ENCODE peak calls at places on chromosomes 3 and 15, in eight cellular contexts. One of them, this sample, is unnamed.

GRCh38 chr15:70252056-70252935 is 154.6 kb upstream of the TLE3 start:
- DNase-seq in GM10248: no peak
- DNase-seq in left colon: no peak
- DNase-seq in naive thymus-derived CD8-positive, alpha-beta T cell: no peak
- DNase-seq in AG09309: no peak
- DNase-seq in DMS 273 treated with DMSO at 0.1 percent for 48 hours: no peak
- DNase-seq in stimulated activated effector memory CD8-positive, alpha-beta T cell treated with anti-CD3 and anti-CD28 coated beads, Interleukin-12 subunit alpha, Interleukin-12 subunit beta, amount 100 ng/mL, for 72 hours: no peak
- DNase-seq in epithelial cell of prostate: no peak
- DNase-seq in this sample: peak

GRCh38 chr15:78148392-78149067 is 632 bp upstream of the IDH3A start:
- DNase-seq in stimulated activated effector memory CD8-positive, alpha-beta T cell treated with anti-CD3 and anti-CD28 coated beads, Interleukin-12 subunit alpha, Interleukin-12 subunit beta, amount 100 ng/mL, for 72 hours: no peak
- DNase-seq in DMS 273 treated with DMSO at 0.1 percent for 48 hours: no peak
- DNase-seq in AG09309: no peak
- DNase-seq in epithelial cell of prostate: no peak
- DNase-seq in left colon: no peak
- DNase-seq in naive thymus-derived CD8-positive, alpha-beta T cell: no peak
- DNase-seq in GM10248: no peak
- DNase-seq in this sample: no peak

GRCh38 chr3:63364495-63364894 is 86.4 kb downstream of the SYNPR start:
- DNase-seq in GM10248: no peak
- DNase-seq in naive thymus-derived CD8-positive, alpha-beta T cell: no peak
- DNase-seq in DMS 273 treated with DMSO at 0.1 percent for 48 hours: no peak
- DNase-seq in stimulated activated effector memory CD8-positive, alpha-beta T cell treated with anti-CD3 and anti-CD28 coated beads, Interleukin-12 subunit alpha, Interleukin-12 subunit beta, amount 100 ng/mL, for 72 hours: no peak
- DNase-seq in epithelial cell of prostate: no peak
- DNase-seq in left colon: no peak
- DNase-seq in AG09309: peak
- DNase-seq in this sample: no peak

GRCh38 chr3:193176690-193177089 is 64.3 kb upstream of the PLAAT1 start:
- DNase-seq in AG09309: no peak
- DNase-seq in left colon: no peak
- DNase-seq in stimulated activated effector memory CD8-positive, alpha-beta T cell treated with anti-CD3 and anti-CD28 coated beads, Interleukin-12 subunit alpha, Interleukin-12 subunit beta, amount 100 ng/mL, for 72 hours: no peak
- DNase-seq in epithelial cell of prostate: no peak
- DNase-seq in DMS 273 treated with DMSO at 0.1 percent for 48 hours: no peak
- DNase-seq in naive thymus-derived CD8-positive, alpha-beta T cell: no peak
- DNase-seq in GM10248: peak
- DNase-seq in this sample: peak

GRCh38 chr15:67024322-67024997 is 40.9 kb upstream of the SMAD3 start:
- DNase-seq in left colon: peak
- DNase-seq in DMS 273 treated with DMSO at 0.1 percent for 48 hours: no peak
- DNase-seq in stimulated activated effector memory CD8-positive, alpha-beta T cell treated with anti-CD3 and anti-CD28 coated beads, Interleukin-12 subunit alpha, Interleukin-12 subunit beta, amount 100 ng/mL, for 72 hours: no peak
- DNase-seq in GM10248: no peak
- DNase-seq in epithelial cell of prostate: peak
- DNase-seq in naive thymus-derived CD8-positive, alpha-beta T cell: no peak
- DNase-seq in AG09309: peak
- DNase-seq in this sample: no peak

GRCh38 chr15:38748710-38749109 is 184.1 kb upstream of the RASGRP1 start:
- DNase-seq in DMS 273 treated with DMSO at 0.1 percent for 48 hours: no peak
- DNase-seq in naive thymus-derived CD8-positive, alpha-beta T cell: no peak
- DNase-seq in left colon: no peak
- DNase-seq in GM10248: no peak
- DNase-seq in AG09309: no peak
- DNase-seq in stimulated activated effector memory CD8-positive, alpha-beta T cell treated with anti-CD3 and anti-CD28 coated beads, Interleukin-12 subunit alpha, Interleukin-12 subunit beta, amount 100 ng/mL, for 72 hours: no peak
- DNase-seq in epithelial cell of prostate: peak
- DNase-seq in this sample: no peak

GRCh38 chr3:12893247-12893646 is 51.9 kb upstream of the RPL32 start:
- DNase-seq in GM10248: no peak
- DNase-seq in epithelial cell of prostate: no peak
- DNase-seq in left colon: no peak
- DNase-seq in naive thymus-derived CD8-positive, alpha-beta T cell: no peak
- DNase-seq in AG09309: no peak
- DNase-seq in stimulated activated effector memory CD8-positive, alpha-beta T cell treated with anti-CD3 and anti-CD28 coated beads, Interleukin-12 subunit alpha, Interleukin-12 subunit beta, amount 100 ng/mL, for 72 hours: no peak
- DNase-seq in DMS 273 treated with DMSO at 0.1 percent for 48 hours: no peak
- DNase-seq in this sample: no peak

GRCh38 chr15:57153140-57153539 is 223.2 kb upstream of the CGNL1 start:
- DNase-seq in stimulated activated effector memory CD8-positive, alpha-beta T cell treated with anti-CD3 and anti-CD28 coated beads, Interleukin-12 subunit alpha, Interleukin-12 subunit beta, amount 100 ng/mL, for 72 hours: no peak
- DNase-seq in DMS 273 treated with DMSO at 0.1 percent for 48 hours: no peak
- DNase-seq in GM10248: no peak
- DNase-seq in epithelial cell of prostate: no peak
- DNase-seq in AG09309: no peak
- DNase-seq in left colon: no peak
- DNase-seq in naive thymus-derived CD8-positive, alpha-beta T cell: no peak
- DNase-seq in this sample: no peak

GRCh38 chr3:127827808-127828207 is 5.5 kb upstream of the MGLL start:
- DNase-seq in stimulated activated effector memory CD8-positive, alpha-beta T cell treated with anti-CD3 and anti-CD28 coated beads, Interleukin-12 subunit alpha, Interleukin-12 subunit beta, amount 100 ng/mL, for 72 hours: no peak
- DNase-seq in epithelial cell of prostate: no peak
- DNase-seq in naive thymus-derived CD8-positive, alpha-beta T cell: no peak
- DNase-seq in AG09309: no peak
- DNase-seq in DMS 273 treated with DMSO at 0.1 percent for 48 hours: no peak
- DNase-seq in left colon: no peak
- DNase-seq in GM10248: no peak
- DNase-seq in this sample: no peak

GRCh38 chr15:80246425-80246894 is 5.6 kb downstream of the CTXND1 start:
- DNase-seq in epithelial cell of prostate: no peak
- DNase-seq in naive thymus-derived CD8-positive, alpha-beta T cell: no peak
- DNase-seq in left colon: no peak
- DNase-seq in GM10248: no peak
- DNase-seq in stimulated activated effector memory CD8-positive, alpha-beta T cell treated with anti-CD3 and anti-CD28 coated beads, Interleukin-12 subunit alpha, Interleukin-12 subunit beta, amount 100 ng/mL, for 72 hours: no peak
- DNase-seq in DMS 273 treated with DMSO at 0.1 percent for 48 hours: no peak
- DNase-seq in AG09309: no peak
- DNase-seq in this sample: no peak

GRCh38 chr15:96324900-96325299 is 5.6 kb upstream of the NR2F2 start:
- DNase-seq in left colon: no peak
- DNase-seq in naive thymus-derived CD8-positive, alpha-beta T cell: no peak
- DNase-seq in AG09309: no peak
- DNase-seq in epithelial cell of prostate: no peak
- DNase-seq in DMS 273 treated with DMSO at 0.1 percent for 48 hours: no peak
- DNase-seq in stimulated activated effector memory CD8-positive, alpha-beta T cell treated with anti-CD3 and anti-CD28 coated beads, Interleukin-12 subunit alpha, Interleukin-12 subunit beta, amount 100 ng/mL, for 72 hours: no peak
- DNase-seq in GM10248: no peak
- DNase-seq in this sample: no peak

GRCh38 chr3:130820976-130821375 is 72.9 kb upstream of the ATP2C1 start:
- DNase-seq in DMS 273 treated with DMSO at 0.1 percent for 48 hours: no peak
- DNase-seq in left colon: no peak
- DNase-seq in epithelial cell of prostate: peak
- DNase-seq in GM10248: no peak
- DNase-seq in AG09309: peak
- DNase-seq in stimulated activated effector memory CD8-positive, alpha-beta T cell treated with anti-CD3 and anti-CD28 coated beads, Interleukin-12 subunit alpha, Interleukin-12 subunit beta, amount 100 ng/mL, for 72 hours: no peak
- DNase-seq in naive thymus-derived CD8-positive, alpha-beta T cell: no peak
- DNase-seq in this sample: no peak

GRCh38 chr15:66085128-66085527 is 168.4 kb downstream of the MEGF11 start:
- DNase-seq in epithelial cell of prostate: no peak
- DNase-seq in left colon: no peak
- DNase-seq in stimulated activated effector memory CD8-positive, alpha-beta T cell treated with anti-CD3 and anti-CD28 coated beads, Interleukin-12 subunit alpha, Interleukin-12 subunit beta, amount 100 ng/mL, for 72 hours: no peak
- DNase-seq in DMS 273 treated with DMSO at 0.1 percent for 48 hours: no peak
- DNase-seq in naive thymus-derived CD8-positive, alpha-beta T cell: no peak
- DNase-seq in AG09309: no peak
- DNase-seq in GM10248: no peak
- DNase-seq in this sample: no peak

GRCh38 chr3:126472277-126473006 is 3.2 kb downstream of the ZXDC start:
- DNase-seq in left colon: peak
- DNase-seq in DMS 273 treated with DMSO at 0.1 percent for 48 hours: peak
- DNase-seq in AG09309: peak
- DNase-seq in stimulated activated effector memory CD8-positive, alpha-beta T cell treated with anti-CD3 and anti-CD28 coated beads, Interleukin-12 subunit alpha, Interleukin-12 subunit beta, amount 100 ng/mL, for 72 hours: no peak
- DNase-seq in epithelial cell of prostate: peak
- DNase-seq in naive thymus-derived CD8-positive, alpha-beta T cell: no peak
- DNase-seq in GM10248: no peak
- DNase-seq in this sample: peak

GRCh38 chr3:122577409-122578028 is at the start of gene PARP15:
- DNase-seq in GM10248: peak
- DNase-seq in AG09309: no peak
- DNase-seq in epithelial cell of prostate: no peak
- DNase-seq in left colon: peak
- DNase-seq in stimulated activated effector memory CD8-positive, alpha-beta T cell treated with anti-CD3 and anti-CD28 coated beads, Interleukin-12 subunit alpha, Interleukin-12 subunit beta, amount 100 ng/mL, for 72 hours: peak
- DNase-seq in naive thymus-derived CD8-positive, alpha-beta T cell: peak
- DNase-seq in DMS 273 treated with DMSO at 0.1 percent for 48 hours: no peak
- DNase-seq in this sample: no peak

GRCh38 chr3:150248865-150249360 is 159.2 kb upstream of the TSC22D2 start:
- DNase-seq in GM10248: no peak
- DNase-seq in stimulated activated effector memory CD8-positive, alpha-beta T cell treated with anti-CD3 and anti-CD28 coated beads, Interleukin-12 subunit alpha, Interleukin-12 subunit beta, amount 100 ng/mL, for 72 hours: no peak
- DNase-seq in AG09309: no peak
- DNase-seq in left colon: no peak
- DNase-seq in naive thymus-derived CD8-positive, alpha-beta T cell: no peak
- DNase-seq in DMS 273 treated with DMSO at 0.1 percent for 48 hours: no peak
- DNase-seq in epithelial cell of prostate: no peak
- DNase-seq in this sample: peak

GRCh38 chr3:99693636-99694035 is 55.2 kb downstream of the COL8A1 start:
- DNase-seq in epithelial cell of prostate: no peak
- DNase-seq in naive thymus-derived CD8-positive, alpha-beta T cell: no peak
- DNase-seq in stimulated activated effector memory CD8-positive, alpha-beta T cell treated with anti-CD3 and anti-CD28 coated beads, Interleukin-12 subunit alpha, Interleukin-12 subunit beta, amount 100 ng/mL, for 72 hours: no peak
- DNase-seq in left colon: no peak
- DNase-seq in DMS 273 treated with DMSO at 0.1 percent for 48 hours: no peak
- DNase-seq in AG09309: no peak
- DNase-seq in GM10248: no peak
- DNase-seq in this sample: no peak

GRCh38 chr3:77412591-77412990 is 372.7 kb downstream of the ROBO2 start:
- DNase-seq in stimulated activated effector memory CD8-positive, alpha-beta T cell treated with anti-CD3 and anti-CD28 coated beads, Interleukin-12 subunit alpha, Interleukin-12 subunit beta, amount 100 ng/mL, for 72 hours: no peak
- DNase-seq in AG09309: peak
- DNase-seq in naive thymus-derived CD8-positive, alpha-beta T cell: no peak
- DNase-seq in epithelial cell of prostate: no peak
- DNase-seq in left colon: no peak
- DNase-seq in DMS 273 treated with DMSO at 0.1 percent for 48 hours: no peak
- DNase-seq in GM10248: no peak
- DNase-seq in this sample: no peak

GRCh38 chr3:150168694-150169093 is 198.0 kb upstream of the PFN2 start:
- DNase-seq in stimulated activated effector memory CD8-positive, alpha-beta T cell treated with anti-CD3 and anti-CD28 coated beads, Interleukin-12 subunit alpha, Interleukin-12 subunit beta, amount 100 ng/mL, for 72 hours: no peak
- DNase-seq in AG09309: no peak
- DNase-seq in GM10248: no peak
- DNase-seq in DMS 273 treated with DMSO at 0.1 percent for 48 hours: peak
- DNase-seq in epithelial cell of prostate: no peak
- DNase-seq in left colon: no peak
- DNase-seq in naive thymus-derived CD8-positive, alpha-beta T cell: no peak
- DNase-seq in this sample: no peak

GRCh38 chr3:97993526-97993925 is 21.3 kb upstream of the RIOX2 start:
- DNase-seq in DMS 273 treated with DMSO at 0.1 percent for 48 hours: no peak
- DNase-seq in AG09309: no peak
- DNase-seq in left colon: no peak
- DNase-seq in stimulated activated effector memory CD8-positive, alpha-beta T cell treated with anti-CD3 and anti-CD28 coated beads, Interleukin-12 subunit alpha, Interleukin-12 subunit beta, amount 100 ng/mL, for 72 hours: no peak
- DNase-seq in GM10248: no peak
- DNase-seq in naive thymus-derived CD8-positive, alpha-beta T cell: no peak
- DNase-seq in epithelial cell of prostate: no peak
- DNase-seq in this sample: no peak

GRCh38 chr3:56753206-56753605 is 48.5 kb downstream of the ARHGEF3 start:
- DNase-seq in DMS 273 treated with DMSO at 0.1 percent for 48 hours: no peak
- DNase-seq in GM10248: peak
- DNase-seq in left colon: no peak
- DNase-seq in stimulated activated effector memory CD8-positive, alpha-beta T cell treated with anti-CD3 and anti-CD28 coated beads, Interleukin-12 subunit alpha, Interleukin-12 subunit beta, amount 100 ng/mL, for 72 hours: peak
- DNase-seq in AG09309: peak
- DNase-seq in naive thymus-derived CD8-positive, alpha-beta T cell: no peak
- DNase-seq in epithelial cell of prostate: no peak
- DNase-seq in this sample: no peak

GRCh38 chr15:58167095-58167591 is 29.0 kb downstream of the AQP9 start:
- DNase-seq in epithelial cell of prostate: no peak
- DNase-seq in stimulated activated effector memory CD8-positive, alpha-beta T cell treated with anti-CD3 and anti-CD28 coated beads, Interleukin-12 subunit alpha, Interleukin-12 subunit beta, amount 100 ng/mL, for 72 hours: no peak
- DNase-seq in AG09309: no peak
- DNase-seq in GM10248: peak
- DNase-seq in naive thymus-derived CD8-positive, alpha-beta T cell: no peak
- DNase-seq in DMS 273 treated with DMSO at 0.1 percent for 48 hours: no peak
- DNase-seq in left colon: no peak
- DNase-seq in this sample: no peak

GRCh38 chr15:78140296-78140695 is 8.9 kb upstream of the IDH3A start:
- DNase-seq in stimulated activated effector memory CD8-positive, alpha-beta T cell treated with anti-CD3 and anti-CD28 coated beads, Interleukin-12 subunit alpha, Interleukin-12 subunit beta, amount 100 ng/mL, for 72 hours: no peak
- DNase-seq in naive thymus-derived CD8-positive, alpha-beta T cell: no peak
- DNase-seq in DMS 273 treated with DMSO at 0.1 percent for 48 hours: no peak
- DNase-seq in epithelial cell of prostate: no peak
- DNase-seq in GM10248: no peak
- DNase-seq in left colon: no peak
- DNase-seq in AG09309: no peak
- DNase-seq in this sample: no peak

GRCh38 chr15:66778314-66778665 is 76.3 kb downstream of the SMAD6 start:
- DNase-seq in GM10248: no peak
- DNase-seq in DMS 273 treated with DMSO at 0.1 percent for 48 hours: no peak
- DNase-seq in left colon: no peak
- DNase-seq in epithelial cell of prostate: no peak
- DNase-seq in AG09309: no peak
- DNase-seq in stimulated activated effector memory CD8-positive, alpha-beta T cell treated with anti-CD3 and anti-CD28 coated beads, Interleukin-12 subunit alpha, Interleukin-12 subunit beta, amount 100 ng/mL, for 72 hours: no peak
- DNase-seq in naive thymus-derived CD8-positive, alpha-beta T cell: no peak
- DNase-seq in this sample: no peak

This sample was measured in NCI-H524.